ENCODE peak calls at places on chromosomes 11 and 22, in six cellular contexts. N is upper lobe of left lung, G is transverse colon, Q is cardiac muscle cell, D is PC-9, R is heart right ventricle. Y is an unnamed sample.

GRCh38 chr11:74278721-74279148 is 32.7 kb downstream of the P4HA3 start:
- DNase-seq in D (peak), N (no peak), G (peak), R (peak), Q (no peak), Y (peak)

GRCh38 chr11:65917434-65918210 is 1.2 kb downstream of the C11orf68 start:
- DNase-seq in N (no peak), D (peak), R (no peak), Q (no peak), G (no peak), Y (peak)

GRCh38 chr11:12890476-12890875 is 118.6 kb upstream of the RASSF10 start:
- DNase-seq in R (no peak), N (no peak), D (no peak), Q (no peak), G (no peak), Y (no peak)

GRCh38 chr22:31244044-31244942 is 32.2 kb downstream of the LIMK2 start:
- DNase-seq in G (no peak), D (peak), N (no peak), R (no peak), Q (peak), Y (no peak)

GRCh38 chr11:2382927-2383822 is 6.1 kb downstream of the CD81 start:
- DNase-seq in Q (peak), G (peak), N (peak), D (no peak), R (peak), Y (no peak)

GRCh38 chr22:36765943-36766450 is 9.9 kb downstream of the IFT27 start:
- DNase-seq in D (no peak), N (no peak), Q (no peak), R (no peak), G (no peak), Y (no peak)

GRCh38 chr22:26357813-26358212 is 71.2 kb upstream of the ASPHD2 start:
- DNase-seq in G (no peak), N (no peak), D (no peak), R (no peak), Q (no peak), Y (no peak)

GRCh38 chr11:101870510-101870909 is 44.3 kb upstream of the CEP126 start:
- DNase-seq in D (no peak), N (no peak), Q (no peak), G (no peak), R (no peak), Y (no peak)

GRCh38 chr11:66124564-66124963 is 54.5 kb downstream of the PACS1 start:
- DNase-seq in G (no peak), D (peak), Q (no peak), N (no peak), R (no peak), Y (no peak)

GRCh38 chr11:58024601-58025091 is 965 bp downstream of the OR9Q1 start:
- DNase-seq in N (peak), D (no peak), R (peak), G (peak), Q (peak), Y (peak)

GRCh38 chr11:109728056-109728455 is 306.1 kb downstream of the C11orf87 start:
- DNase-seq in G (no peak), R (no peak), N (no peak), Q (no peak), D (no peak), Y (no peak)

GRCh38 chr22:24146190-24146616 is 35.1 kb upstream of the SUSD2 start:
- DNase-seq in D (peak), N (peak), G (peak), Q (peak), R (no peak), Y (peak)

GRCh38 chr11:45930031-45930794 is 7.8 kb downstream of the LARGE2 start:
- DNase-seq in N (peak), R (peak), G (peak), Q (no peak), D (peak), Y (peak)

GRCh38 chr11:71282581-71283351 is 30.4 kb upstream of the SHANK2 start:
- DNase-seq in Q (no peak), R (no peak), G (peak), N (no peak), D (peak), Y (no peak)

GRCh38 chr11:61332266-61332822 is 561 bp downstream of the DDB1 start:
- DNase-seq in R (no peak), D (no peak), N (no peak), G (no peak), Q (peak), Y (no peak)

GRCh38 chr11:64348611-64349387 is 8.8 kb downstream of the CCDC88B start:
- DNase-seq in N (no peak), Q (no peak), G (no peak), D (no peak), R (no peak), Y (no peak)

GRCh38 chr11:96050435-96051182 is 126.7 kb upstream of the MTMR2 start:
- DNase-seq in R (no peak), Q (peak), N (no peak), D (no peak), G (no peak), Y (no peak)

GRCh38 chr11:72848846-72849466 is 34.7 kb downstream of the ATG16L2 start:
- DNase-seq in N (no peak), G (no peak), Q (peak), D (peak), R (no peak), Y (no peak)

GRCh38 chr11:31958086-31958735 is 132.7 kb upstream of the RCN1 start:
- DNase-seq in R (peak), G (peak), N (peak), Q (peak), D (peak), Y (peak)

GRCh38 chr11:45400594-45400993 is 114.5 kb upstream of the SYT13 start:
- DNase-seq in D (no peak), N (no peak), G (no peak), Q (no peak), R (no peak), Y (no peak)

GRCh38 chr11:123630126-123630531 is 24.3 kb downstream of the SCN3B start:
- DNase-seq in R (no peak), N (no peak), D (no peak), Q (no peak), G (no peak), Y (no peak)

GRCh38 chr11:10984250-10984649 is 126.4 kb upstream of the ZBED5 start:
- DNase-seq in D (no peak), R (no peak), N (no peak), G (no peak), Q (no peak), Y (no peak)

GRCh38 chr11:44629732-44630345 is 64.4 kb downstream of the CD82 start:
- DNase-seq in G (no peak), R (no peak), D (no peak), N (no peak), Q (no peak), Y (peak)

GRCh38 chr22:49786976-49787843 is 40.5 kb downstream of the BRD1 start:
- DNase-seq in D (no peak), N (no peak), G (no peak), R (no peak), Q (no peak), Y (no peak)

GRCh38 chr22:20503816-20504215 is 3.6 kb upstream of the MED15 start:
- DNase-seq in R (no peak), Q (no peak), N (no peak), G (peak), D (peak), Y (no peak)

GRCh38 chr11:113876074-113876797 is 864 bp upstream of the USP28 start:
- DNase-seq in R (no peak), D (no peak), G (peak), N (no peak), Q (no peak), Y (no peak)

GRCh38 chr11:64918056-64918455 is 1.0 kb upstream of the ATG2A start:
- DNase-seq in D (no peak), R (no peak), N (no peak), G (no peak), Q (peak), Y (peak)

GRCh38 chr22:48663297-48663696 is 1164.4 kb downstream of the BRD1 start:
- DNase-seq in Q (no peak), R (no peak), G (no peak), D (no peak), N (no peak), Y (no peak)

GRCh38 chr11:130426223-130427048 is 2.0 kb downstream of the ADAMTS8 start:
- DNase-seq in G (no peak), D (no peak), R (no peak), Q (no peak), N (no peak), Y (no peak)

GRCh38 chr11:130425156-130425555 is 3.3 kb downstream of the ADAMTS8 start:
- DNase-seq in N (no peak), Q (no peak), D (no peak), R (no peak), G (no peak), Y (no peak)

GRCh38 chr11:130428271-130428670 is at the start of gene ADAMTS8:
- DNase-seq in N (no peak), D (no peak), Q (peak), R (no peak), G (no peak), Y (no peak)

GRCh38 chr11:130427581-130428211 is 713 bp downstream of the ADAMTS8 start:
- DNase-seq in R (no peak), Q (peak), G (peak), N (no peak), D (no peak), Y (peak)

GRCh38 chr11:130427049-130427388 is 1.4 kb downstream of the ADAMTS8 start:
- DNase-seq in Q (no peak), N (no peak), G (no peak), R (no peak), D (no peak), Y (no peak)
- H3K27ac ChIP-seq in Q (no peak), N (no peak), G (peak), R (no peak), D (no peak), Y (no peak)

GRCh38 chr11:83569134-83569805 is 283.1 kb upstream of the CCDC90B start:
- DNase-seq in G (no peak), R (no peak), N (no peak), Q (no peak), D (no peak), Y (no peak)
- TF ChIP-seq CTCF in G (no peak), R (no peak), N (no peak), Q (no peak), D (no peak), Y (no peak)

GRCh38 chr11:35664977-35665441 is 2.4 kb downstream of the TRIM44 start:
- DNase-seq in D (no peak), G (no peak), Q (no peak), N (no peak), R (no peak), Y (no peak)
- H3K4me3 ChIP-seq in D (peak), G (no peak), Q (no peak), N (no peak), R (no peak), Y (no peak)

GRCh38 chr11:7612056-7612660 is 61.1 kb downstream of the CYB5R2 start:
- DNase-seq in Q (no peak), N (no peak), D (peak), R (no peak), G (no peak), Y (no peak)

GRCh38 chr11:7609015-7609414 is 64.3 kb downstream of the CYB5R2 start:
- DNase-seq in G (no peak), D (no peak), R (no peak), Q (no peak), N (no peak), Y (no peak)

GRCh38 chr11:7610393-7610792 is 62.9 kb downstream of the CYB5R2 start:
- DNase-seq in Q (no peak), G (no peak), R (no peak), D (no peak), N (no peak), Y (no peak)

GRCh38 chr11:7611411-7611810 is 61.9 kb downstream of the CYB5R2 start:
- DNase-seq in G (no peak), N (no peak), D (no peak), R (no peak), Q (no peak), Y (no peak)

DNA sequence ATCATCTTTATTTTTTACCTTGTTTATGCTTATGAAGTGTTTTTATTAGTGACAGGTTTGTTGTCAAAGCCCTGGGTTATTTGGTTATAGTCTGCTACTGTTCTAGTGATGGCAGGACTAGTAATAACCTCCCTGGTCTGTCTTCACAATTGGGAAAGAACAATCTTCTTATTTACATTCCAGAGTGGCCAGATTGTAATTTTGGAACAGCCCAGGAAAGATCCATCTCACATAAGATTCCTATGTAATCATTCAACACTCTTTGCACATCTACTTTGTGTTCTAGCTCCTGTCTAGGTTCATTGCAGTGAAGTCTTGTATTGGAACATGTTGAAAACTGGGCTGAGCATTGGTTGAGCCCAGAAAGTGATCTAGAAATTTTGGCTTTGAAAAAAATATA is 63.8 kb downstream of the CYB5R2 start:
- DNase-seq in D (no peak), G (no peak), N (no peak), R (no peak), Q (no peak), Y (no peak)
- H3K27ac ChIP-seq in D (no peak), G (no peak), N (no peak), R (no peak), Q (no peak), Y (no peak)

GRCh38 chr22:45210174-45210573 is 30.5 kb downstream of the KIAA0930 start:
- DNase-seq in R (peak), Q (no peak), N (no peak), D (no peak), G (no peak), Y (no peak)

GRCh38 chr22:45207981-45208664 is 32.6 kb downstream of the KIAA0930 start:
- DNase-seq in D (no peak), R (no peak), G (no peak), Q (no peak), N (no peak), Y (no peak)

GRCh38 chr22:45208696-45208992 is 32.0 kb downstream of the KIAA0930 start:
- DNase-seq in R (no peak), D (no peak), N (no peak), G (no peak), Q (no peak), Y (no peak)

GRCh38 chr22:45210577-45211431 is 29.9 kb downstream of the KIAA0930 start:
- DNase-seq in Q (no peak), R (peak), G (no peak), N (no peak), D (no peak), Y (peak)

DNA sequence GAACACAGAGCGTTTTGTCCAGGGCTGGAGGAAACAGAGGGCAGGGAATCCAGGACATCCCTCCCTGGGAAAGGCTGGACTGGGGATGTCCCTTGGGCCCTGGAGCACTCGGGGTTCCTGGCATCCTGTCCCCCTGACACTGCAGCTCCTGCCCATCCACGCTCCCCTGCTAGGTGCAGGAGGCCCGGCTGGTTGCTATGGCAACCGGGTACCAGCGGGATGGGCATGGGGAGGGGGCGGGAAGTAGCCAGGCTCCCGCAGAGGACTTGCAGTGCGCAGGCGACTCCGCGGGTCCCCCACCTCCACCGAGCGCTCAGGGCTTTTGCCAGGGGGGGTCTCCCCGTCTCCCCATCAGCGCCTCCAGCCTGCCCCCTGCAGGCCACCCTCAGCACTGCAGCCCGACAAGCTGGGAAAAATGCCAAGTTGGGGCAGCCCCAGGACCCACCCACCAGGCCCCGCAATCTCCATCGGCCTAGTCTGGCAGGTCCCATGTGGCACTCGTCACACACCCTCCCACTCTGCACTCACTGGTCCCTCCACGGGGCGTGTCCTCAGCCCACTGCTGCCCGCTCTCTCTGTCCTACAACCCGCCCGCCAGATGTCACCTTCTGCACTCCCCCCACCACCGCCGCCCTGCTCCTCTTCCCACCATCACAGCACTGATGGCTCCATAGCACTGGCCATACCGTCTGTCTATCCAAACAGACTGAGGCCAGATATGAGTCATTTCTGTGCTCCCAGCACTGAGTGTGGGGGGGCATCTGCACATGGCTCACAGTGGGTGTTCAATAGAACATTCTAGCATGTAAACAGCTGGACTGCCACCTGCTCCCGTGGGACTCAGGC is 31.5 kb downstream of the KIAA0930 start:
- DNase-seq in N (no peak), R (peak), G (no peak), Q (no peak), D (no peak), Y (peak)
- TF ChIP-seq CTCF in N (peak), R (peak), G (peak), Q (peak), D (peak), Y (peak)

GRCh38 chr11:40203606-40204005 is 1255.8 kb downstream of the LRRC4C start:
- DNase-seq in N (no peak), G (no peak), R (no peak), Q (no peak), D (no peak), Y (no peak)

GRCh38 chr11:40204228-40204627 is 1255.2 kb downstream of the LRRC4C start:
- DNase-seq in R (no peak), N (no peak), Q (no peak), D (no peak), G (no peak), Y (no peak)

DNA sequence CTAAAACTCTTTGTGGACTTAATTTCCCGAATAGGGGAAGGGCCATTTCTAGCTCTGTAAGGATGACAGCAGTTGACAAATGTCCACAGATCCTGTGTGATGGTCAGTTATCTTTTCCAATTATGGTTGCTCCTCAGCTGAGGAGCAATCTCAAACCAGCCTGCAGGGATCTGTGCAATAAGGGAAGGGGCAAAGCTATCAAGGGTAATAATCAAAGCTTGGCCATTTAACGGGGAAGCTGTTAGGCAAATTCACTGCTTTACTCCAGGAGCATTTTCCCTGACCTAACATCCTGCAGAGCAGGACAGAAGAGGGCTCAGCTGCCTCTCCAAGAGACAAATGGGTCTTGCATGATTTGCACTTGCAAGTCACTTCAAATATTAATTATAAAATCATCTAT is 1256.9 kb downstream of the LRRC4C start:
- DNase-seq in G (no peak), R (no peak), N (no peak), D (no peak), Q (no peak), Y (no peak)
- H3K4me3 ChIP-seq in G (no peak), R (no peak), N (no peak), D (no peak), Q (no peak), Y (no peak)